ENCODE peak calls at places on chromosomes 7 and 10, in seven cellular contexts. D, T, J, V, C, Y and X are unnamed samples.

GRCh38 chr10:122749886-122750285 is 50.2 kb upstream of the C10orf120 start:
- DNase-seq in D (no peak), T (no peak), J (no peak), V (no peak), C (no peak), Y (no peak), X (no peak)

GRCh38 chr7:149202831-149203231 is 7.5 kb downstream of the ZNF282 start:
- DNase-seq in D (no peak), T (no peak), J (no peak), V (no peak), C (no peak), Y (peak), X (no peak)

GRCh38 chr7:27771111-27771510 is 31.1 kb downstream of the TAX1BP1 start:
- DNase-seq in D (no peak), T (no peak), J (no peak), V (no peak), C (no peak), Y (no peak), X (no peak)

GRCh38 chr7:311796-312195 is 21.8 kb downstream of the FOXL3 start:
- DNase-seq in D (no peak), T (no peak), J (no peak), V (no peak), C (no peak), Y (no peak), X (no peak)

GRCh38 chr10:133474833-133475734 is 21.3 kb downstream of the SCART1 start:
- DNase-seq in D (no peak), T (no peak), J (no peak), V (no peak), C (no peak), Y (no peak), X (no peak)

GRCh38 chr10:110258542-110258941 is 46.2 kb downstream of the SMNDC1 start:
- DNase-seq in D (no peak), T (no peak), J (no peak), V (no peak), C (no peak), Y (no peak), X (no peak)

GRCh38 chr7:151905766-151906165 is 28.9 kb upstream of the PRKAG2 start:
- DNase-seq in D (no peak), T (no peak), J (no peak), V (no peak), C (no peak), Y (no peak), X (no peak)

GRCh38 chr7:78178319-78178718 is 379.7 kb downstream of the PHTF2 start:
- DNase-seq in D (no peak), T (no peak), J (no peak), V (no peak), C (no peak), Y (no peak), X (no peak)

GRCh38 chr10:76033457-76034196 is 602.2 kb downstream of the LRMDA start:
- DNase-seq in D (peak), T (peak), J (peak), V (peak), C (peak), Y (no peak), X (no peak)

GRCh38 chr7:101172005-101172853 is 6.9 kb upstream of the VGF start:
- DNase-seq in D (no peak), T (no peak), J (no peak), V (no peak), C (peak), Y (no peak), X (no peak)

GRCh38 chr7:124246262-124246863 is 213.5 kb upstream of the TMEM229A start:
- DNase-seq in D (no peak), T (no peak), J (no peak), V (no peak), C (no peak), Y (no peak), X (no peak)

GRCh38 chr7:12889391-12889790 is 202.0 kb downstream of the ARL4A start:
- DNase-seq in D (peak), T (no peak), J (no peak), V (no peak), C (no peak), Y (peak), X (no peak)

GRCh38 chr7:50068850-50069551 is 24.0 kb downstream of the ZPBP start:
- DNase-seq in D (peak), T (no peak), J (no peak), V (peak), C (peak), Y (peak), X (peak)

GRCh38 chr10:70118196-70118595 is 14.4 kb downstream of the AIFM2 start:
- DNase-seq in D (no peak), T (no peak), J (no peak), V (no peak), C (no peak), Y (no peak), X (no peak)

GRCh38 chr7:93882481-93882880 is 8.1 kb downstream of the TFPI2 start:
- DNase-seq in D (no peak), T (no peak), J (no peak), V (no peak), C (no peak), Y (no peak), X (no peak)

GRCh38 chr7:111476586-111477293 is 85.6 kb downstream of the IMMP2L start:
- DNase-seq in D (no peak), T (no peak), J (no peak), V (no peak), C (no peak), Y (no peak), X (no peak)

GRCh38 chr7:130369110-130369711 is 11.1 kb upstream of the CPA1 start:
- DNase-seq in D (peak), T (no peak), J (no peak), V (no peak), C (no peak), Y (peak), X (no peak)

GRCh38 chr7:929311-929711 is 25.2 kb downstream of the ADAP1 start:
- DNase-seq in D (no peak), T (no peak), J (no peak), V (peak), C (peak), Y (no peak), X (no peak)

GRCh38 chr7:136183981-136184380 is 206.8 kb upstream of the MTPN start:
- DNase-seq in D (no peak), T (no peak), J (no peak), V (no peak), C (no peak), Y (no peak), X (no peak)

GRCh38 chr10:37379991-37380390 is 254.6 kb downstream of the ANKRD30A start:
- DNase-seq in D (no peak), T (no peak), J (no peak), V (no peak), C (no peak), Y (no peak), X (no peak)

GRCh38 chr7:121595949-121596692 is 200.0 kb upstream of the FAM3C start:
- DNase-seq in D (no peak), T (no peak), J (no peak), V (no peak), C (no peak), Y (peak), X (no peak)

GRCh38 chr7:116566666-116567065 is 41.8 kb downstream of the CAV1 start:
- DNase-seq in D (no peak), T (no peak), J (no peak), V (no peak), C (no peak), Y (no peak), X (no peak)

GRCh38 chr7:106125417-106125816 is 13.3 kb upstream of the SYPL1 start:
- DNase-seq in D (no peak), T (no peak), J (peak), V (no peak), C (no peak), Y (peak), X (no peak)

GRCh38 chr7:11239311-11239710 is 265.6 kb downstream of the PHF14 start:
- DNase-seq in D (no peak), T (no peak), J (no peak), V (no peak), C (no peak), Y (no peak), X (no peak)

GRCh38 chr10:8045728-8046494 is 8.6 kb upstream of the GATA3 start:
- DNase-seq in D (no peak), T (no peak), J (no peak), V (no peak), C (no peak), Y (no peak), X (peak)

GRCh38 chr7:157689269-157690057 is 352.7 kb downstream of the DNAJB6 start:
- DNase-seq in D (no peak), T (no peak), J (no peak), V (peak), C (no peak), Y (no peak), X (no peak)

GRCh38 chr10:43296320-43296719 is 29.5 kb upstream of the RASGEF1A start:
- DNase-seq in D (no peak), T (no peak), J (no peak), V (no peak), C (no peak), Y (no peak), X (no peak)

GRCh38 chr7:39127058-39127457 is 149.3 kb downstream of the POU6F2 start:
- DNase-seq in D (no peak), T (no peak), J (no peak), V (no peak), C (no peak), Y (no peak), X (no peak)

GRCh38 chr10:132205650-132206376 is 19.1 kb downstream of the DPYSL4 start:
- DNase-seq in D (no peak), T (no peak), J (no peak), V (no peak), C (no peak), Y (no peak), X (no peak)

GRCh38 chr10:43706166-43706565 is 57.5 kb upstream of the ZNF32 start:
- DNase-seq in D (no peak), T (no peak), J (no peak), V (no peak), C (no peak), Y (no peak), X (no peak)

GRCh38 chr7:17233643-17234397 is 64.6 kb upstream of the AHR start:
- DNase-seq in D (peak), T (no peak), J (no peak), V (no peak), C (no peak), Y (peak), X (peak)

GRCh38 chr7:17234398-17235021 is 63.9 kb upstream of the AHR start:
- DNase-seq in D (peak), T (peak), J (no peak), V (no peak), C (no peak), Y (peak), X (peak)

GRCh38 chr7:17236603-17237002 is 61.8 kb upstream of the AHR start:
- DNase-seq in D (peak), T (no peak), J (no peak), V (no peak), C (no peak), Y (peak), X (no peak)

GRCh38 chr7:17239046-17239445 is 59.4 kb upstream of the AHR start:
- DNase-seq in D (peak), T (no peak), J (no peak), V (no peak), C (no peak), Y (peak), X (no peak)

DNA sequence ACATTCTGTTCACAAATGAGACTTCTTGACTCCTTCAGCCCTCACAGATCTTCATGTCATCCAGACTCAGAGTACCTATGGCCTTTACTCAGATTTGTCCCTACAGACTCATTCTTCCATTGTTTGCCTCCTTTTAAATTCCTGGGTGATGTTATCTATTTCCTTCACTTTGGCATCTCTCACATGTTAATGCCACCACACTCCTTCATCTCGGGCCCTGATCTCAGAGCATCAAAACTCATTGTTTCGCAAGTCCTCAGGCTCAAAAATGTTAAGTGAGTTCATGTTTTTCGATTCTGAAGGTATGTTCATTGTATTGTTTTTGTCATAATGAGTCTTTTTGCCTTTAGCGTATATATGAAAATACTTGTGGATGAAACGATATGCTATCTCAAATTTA is 62.3 kb upstream of the AHR start:
- DNase-seq in D (no peak), T (no peak), J (no peak), V (no peak), C (no peak), Y (peak), X (no peak)
- TF ChIP-seq CTCF in D (no peak), T (no peak), J (no peak), V (no peak), C (no peak), Y (no peak), X (no peak)

GRCh38 chr10:12800302-12800701 is 201.2 kb downstream of the CCDC3 start:
- DNase-seq in D (no peak), T (no peak), J (no peak), V (no peak), C (no peak), Y (no peak), X (no peak)
- TF ChIP-seq CTCF in D (peak), T (no peak), J (no peak), V (no peak), C (no peak), Y (peak), X (no peak)

GRCh38 chr10:103874730-103875129 is 19.4 kb upstream of the SH3PXD2A start:
- DNase-seq in D (no peak), T (no peak), J (no peak), V (no peak), C (no peak), Y (no peak), X (no peak)

GRCh38 chr10:103877861-103878260 is 22.5 kb upstream of the SH3PXD2A start:
- DNase-seq in D (no peak), T (no peak), J (no peak), V (no peak), C (no peak), Y (no peak), X (no peak)

GRCh38 chr10:103879831-103880230 is 24.5 kb upstream of the SH3PXD2A start:
- DNase-seq in D (no peak), T (no peak), J (no peak), V (no peak), C (no peak), Y (no peak), X (no peak)

GRCh38 chr10:103879409-103879808 is 24.0 kb upstream of the SH3PXD2A start:
- DNase-seq in D (no peak), T (no peak), J (no peak), V (no peak), C (no peak), Y (no peak), X (no peak)

GRCh38 chr10:103876155-103876554 is 20.8 kb upstream of the SH3PXD2A start:
- DNase-seq in D (no peak), T (no peak), J (no peak), V (no peak), C (no peak), Y (no peak), X (no peak)
- TF ChIP-seq CTCF in D (no peak), T (no peak), J (no peak), V (no peak), C (no peak), Y (no peak), X (no peak)

DNA sequence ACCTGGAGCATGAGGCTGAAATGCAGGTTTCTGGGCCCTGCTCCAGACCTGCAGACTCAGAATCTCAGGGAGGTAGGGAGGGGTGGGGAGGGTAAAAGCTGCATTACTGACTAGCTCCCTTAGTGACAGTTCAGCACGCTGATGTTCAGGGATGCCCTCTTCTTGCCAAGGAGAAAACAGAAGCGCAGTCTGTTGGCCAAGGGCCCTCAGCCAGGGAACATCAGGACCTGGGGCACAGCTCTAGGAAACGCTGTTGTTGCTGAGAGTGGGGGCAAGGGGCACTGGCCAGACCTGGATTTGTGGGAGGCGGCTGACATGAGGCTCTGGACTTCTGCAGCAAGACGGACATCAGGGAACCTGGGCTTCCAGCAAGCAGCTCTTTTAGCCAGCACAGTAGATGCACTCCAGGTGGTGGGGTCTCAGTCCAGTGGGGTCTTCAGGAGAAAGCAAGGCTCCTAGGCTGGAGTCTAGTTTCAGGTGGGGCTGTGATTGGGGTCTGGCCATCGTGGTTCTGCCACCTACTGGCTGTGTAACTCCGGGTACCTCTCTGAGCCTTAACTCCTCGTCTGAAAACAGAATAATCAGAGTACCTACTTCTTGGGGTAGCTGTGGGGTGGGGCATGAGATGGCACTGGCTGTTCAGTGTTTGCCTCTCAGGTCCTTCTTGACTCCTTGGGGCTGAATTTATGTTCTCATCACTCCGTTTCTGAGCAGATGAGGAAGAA is 72.9 kb upstream of the PRLHR start:
- DNase-seq in D (no peak), T (no peak), J (no peak), V (no peak), C (no peak), Y (no peak), X (no peak)
- TF ChIP-seq CTCF in D (peak), T (no peak), J (no peak), V (no peak), C (no peak), Y (no peak), X (no peak)

GRCh38 chr7:51949726-51950644 is 633.4 kb upstream of the COBL start:
- DNase-seq in D (no peak), T (no peak), J (no peak), V (no peak), C (no peak), Y (no peak), X (no peak)
- TF ChIP-seq CTCF in D (no peak), T (no peak), J (no peak), V (no peak), C (no peak), Y (no peak), X (no peak)

GRCh38 chr7:140659727-140660396 is 12.9 kb upstream of the ADCK2 start:
- DNase-seq in D (no peak), T (no peak), J (no peak), V (no peak), C (no peak), Y (no peak), X (no peak)

GRCh38 chr7:140656548-140657515 is 15.9 kb upstream of the ADCK2 start:
- DNase-seq in D (peak), T (no peak), J (peak), V (peak), C (peak), Y (peak), X (peak)

GRCh38 chr7:140655511-140656408 is 15.1 kb upstream of the DENND2A start:
- DNase-seq in D (no peak), T (no peak), J (no peak), V (no peak), C (no peak), Y (no peak), X (no peak)

DNA sequence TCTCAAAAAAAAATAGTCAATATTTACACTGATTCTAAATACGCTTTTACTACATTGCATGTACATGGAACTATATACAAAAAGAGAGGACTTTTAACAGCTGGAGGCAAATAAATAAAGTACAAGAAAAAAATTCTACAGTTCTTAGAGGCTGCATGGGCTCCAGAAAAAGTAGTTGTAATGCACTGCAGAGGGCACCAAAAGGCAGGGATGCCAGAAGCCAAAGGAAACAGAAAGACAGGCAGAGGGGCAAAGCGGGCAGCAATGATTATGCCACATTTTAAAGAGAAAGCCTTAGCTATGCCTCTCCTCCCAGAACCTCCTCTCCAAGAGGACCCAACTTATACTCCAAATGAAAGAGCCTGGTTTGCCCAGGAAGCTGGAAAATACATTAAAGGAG is 11.6 kb upstream of the ADCK2 start:
- DNase-seq in D (no peak), T (no peak), J (no peak), V (no peak), C (no peak), Y (no peak), X (no peak)
- TF ChIP-seq CTCF in D (peak), T (peak), J (no peak), V (no peak), C (no peak), Y (peak), X (no peak)